ENCODE peak calls at places on chromosomes 6 and 20, in six cellular contexts. B is GM23338, E is HCT116, V is transverse colon, Y is HL-60, A is Panc1. D is an unnamed sample.

GRCh38 chr6:508614-509013 is 117.1 kb downstream of the IRF4 start:
- DNase-seq in A (no peak), E (no peak), V (no peak), Y (no peak), B (no peak), D (no peak)

GRCh38 chr6:17473554-17473953 is 80.2 kb downstream of the CAP2 start:
- DNase-seq in B (no peak), A (no peak), Y (no peak), V (no peak), E (no peak), D (no peak)

GRCh38 chr6:108068618-108069017 is 5.9 kb downstream of the OSTM1 start:
- DNase-seq in V (no peak), B (no peak), Y (no peak), A (no peak), E (no peak), D (no peak)

GRCh38 chr20:25280051-25280573 is 32.2 kb downstream of the PYGB start:
- DNase-seq in A (no peak), B (no peak), V (peak; percentile 29), Y (no peak), E (no peak), D (no peak)

GRCh38 chr6:153965996-153966395 is 73.0 kb upstream of the OPRM1 start:
- DNase-seq in A (no peak), Y (peak; percentile 4), B (no peak), V (no peak), E (no peak), D (no peak)

GRCh38 chr20:23027721-23028120 is 7.4 kb upstream of the SSTR4 start:
- DNase-seq in E (no peak), B (no peak), A (no peak), Y (peak; percentile 81), V (no peak), D (no peak)

GRCh38 chr20:5835234-5835845 is 85.1 kb downstream of the SHLD1 start:
- DNase-seq in B (no peak), E (no peak), Y (no peak), V (no peak), A (no peak), D (no peak)

GRCh38 chr6:124487778-124488431 is 474.3 kb upstream of the RNF217 start:
- DNase-seq in Y (no peak), E (no peak), A (peak; percentile 65), V (no peak), B (no peak), D (no peak)

GRCh38 chr6:47267301-47267700 is 42.4 kb downstream of the TNFRSF21 start:
- DNase-seq in B (no peak), A (no peak), V (no peak), E (no peak), Y (no peak), D (no peak)

GRCh38 chr20:3514012-3514642 is 43.3 kb downstream of the ATRN start:
- DNase-seq in V (no peak), E (no peak), Y (no peak), B (no peak), A (no peak), D (no peak)

GRCh38 chr6:5679696-5680494 is 326.8 kb downstream of the NRN1 start:
- DNase-seq in V (no peak), A (no peak), Y (no peak), B (no peak), E (no peak), D (peak; percentile 40)

GRCh38 chr6:56223995-56224394 is 23.4 kb downstream of the COL21A1 start:
- DNase-seq in Y (no peak), E (no peak), V (no peak), A (peak; percentile 88), B (no peak), D (no peak)

GRCh38 chr6:107458687-107459282 is 579 bp downstream of the PDSS2 start:
- DNase-seq in Y (no peak), B (peak; percentile 47), E (no peak), V (peak; percentile 25), A (peak; percentile 4), D (no peak)

GRCh38 chr20:31879143-31879987 is 8.9 kb downstream of the TTLL9 start:
- DNase-seq in B (peak; percentile 100), V (peak; percentile 93), Y (peak; percentile 86), A (peak; percentile 98), E (peak; percentile 89), D (no peak)
- TF ChIP-seq POLR2AphosphoS5 in B (peak; percentile 66), V (peak; percentile 40), Y (no peak), A (peak; percentile 85), E (peak; percentile 37), D (peak; percentile 80)

GRCh38 chr20:62901891-62902290 is 24.4 kb downstream of the DIDO1 start:
- DNase-seq in E (no peak), Y (no peak), A (no peak), B (no peak), V (no peak), D (no peak)

GRCh38 chr20:62898970-62899632 is 27.2 kb downstream of the DIDO1 start:
- DNase-seq in V (no peak), Y (no peak), E (no peak), B (no peak), A (no peak), D (no peak)

GRCh38 chr20:62899633-62900051 is 26.7 kb downstream of the DIDO1 start:
- DNase-seq in E (no peak), B (peak; percentile 78), Y (no peak), V (peak; percentile 42), A (no peak), D (no peak)

GRCh38 chr20:62900692-62901584 is 25.4 kb downstream of the DIDO1 start:
- DNase-seq in B (peak; percentile 73), A (no peak), V (peak; percentile 53), E (no peak), Y (no peak), D (no peak)

DNA sequence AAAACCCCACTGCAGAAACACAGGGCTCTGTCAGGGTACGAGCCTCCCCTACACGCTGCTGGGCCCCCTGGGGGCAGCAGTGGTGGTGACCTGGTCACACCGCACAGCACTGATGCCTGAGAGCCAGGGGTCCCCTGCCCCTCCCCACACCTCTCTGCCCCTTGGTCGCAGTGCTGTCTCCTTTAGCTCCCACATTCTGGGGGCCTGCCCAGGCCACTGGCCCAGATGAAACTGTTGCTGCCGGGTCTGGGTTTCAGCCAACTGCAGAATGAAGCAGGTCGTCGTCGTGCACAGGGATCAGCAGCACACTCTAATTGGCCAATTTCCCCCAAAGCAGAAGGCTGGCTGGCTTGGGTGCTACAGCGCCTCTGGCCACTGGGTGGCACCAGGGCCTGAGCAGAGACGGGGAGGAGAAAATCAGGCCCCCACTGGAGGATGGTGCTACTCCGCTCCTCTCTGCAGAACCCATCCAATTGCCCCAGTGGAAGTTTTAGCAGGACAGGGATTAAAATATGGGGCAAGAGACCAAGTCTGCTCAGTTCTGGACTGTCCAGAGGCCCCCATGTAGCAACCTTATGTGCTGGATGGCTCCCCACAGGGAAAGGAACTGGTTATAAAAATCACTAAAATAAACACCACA is 26.1 kb downstream of the DIDO1 start:
- DNase-seq in E (peak; percentile 23), A (no peak), B (peak; percentile 92), V (peak; percentile 81), Y (peak; percentile 78), D (no peak)
- TF ChIP-seq POLR2AphosphoS5 in E (peak; percentile 52), A (no peak), B (peak; percentile 88), V (no peak), Y (peak; percentile 64), D (peak; percentile 76)

GRCh38 chr6:45075246-45075645 is 252.9 kb upstream of the RUNX2 start:
- DNase-seq in E (no peak), B (no peak), V (no peak), A (peak; percentile 30), Y (no peak), D (no peak)
- TF ChIP-seq POLR2AphosphoS5 in E (no peak), B (no peak), V (no peak), A (no peak), Y (no peak), D (no peak)

DNA sequence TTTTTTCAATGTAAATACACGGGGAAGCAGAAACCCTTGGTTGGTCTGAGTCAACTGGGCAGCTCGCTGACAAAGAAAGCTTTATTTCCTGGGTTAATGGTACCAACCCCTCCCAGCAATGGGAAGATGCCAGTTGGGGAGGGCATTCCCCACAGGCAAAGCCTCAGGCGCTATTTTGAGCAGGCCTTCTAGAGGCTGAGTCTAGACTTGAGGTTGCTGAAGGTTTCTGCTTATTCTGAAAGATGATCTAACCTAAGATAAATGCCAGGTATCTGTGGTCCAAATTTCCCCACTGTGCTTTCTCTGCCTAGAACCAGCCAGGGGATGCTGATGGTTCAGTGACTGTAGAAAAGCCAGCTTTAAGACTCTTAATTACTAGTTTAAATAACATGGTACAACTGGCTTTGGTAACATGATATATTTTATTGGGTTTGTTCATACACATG is 172.5 kb upstream of the JARID2 start:
- DNase-seq in A (no peak), B (no peak), Y (no peak), V (no peak), E (no peak), D (no peak)
- TF ChIP-seq POLR2AphosphoS5 in A (no peak), B (no peak), Y (no peak), V (no peak), E (no peak), D (no peak)

DNA sequence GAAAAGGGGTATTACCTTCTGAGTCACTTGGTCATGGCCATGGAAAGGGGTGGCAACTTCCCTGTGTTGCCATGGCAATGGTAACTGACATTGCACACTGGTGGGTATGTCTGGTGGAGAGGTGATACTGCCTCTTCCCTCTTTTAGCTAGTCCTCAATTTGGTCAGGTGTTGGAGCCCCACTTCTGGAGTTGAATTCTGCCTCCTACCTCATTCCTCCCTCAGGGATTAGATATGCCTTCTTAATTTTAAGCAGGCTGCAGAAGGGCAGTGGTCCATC is 2.2 kb upstream of the ZKSCAN4 start:
- DNase-seq in E (no peak), A (no peak), Y (peak; percentile 55), B (peak; percentile 12), V (no peak), D (no peak)
- TF ChIP-seq POLR2AphosphoS5 in E (no peak), A (no peak), Y (no peak), B (no peak), V (no peak), D (no peak)

D was measured in vagina.